ENCODE peak calls at places on chromosome 1, in five cellular contexts. G is HFF-Myc, Y is H54, J is anterior cingulate cortex, O is HFFc6. T is an unnamed sample.

GRCh38 chr1:178541829-178542553 is 29.1 kb downstream of the TEX35 start:
- DNase-seq in G (no peak), Y (no peak), J (no peak), O (no peak), T (no peak)

GRCh38 chr1:152479792-152480595 is 30.6 kb upstream of the LCE5A start:
- DNase-seq in G (no peak), Y (peak; percentile 57), J (no peak), O (peak; percentile 17), T (no peak)

GRCh38 chr1:240847330-240847729 is 235.4 kb upstream of the GREM2 start:
- DNase-seq in G (no peak), Y (no peak), J (no peak), O (no peak), T (no peak)

GRCh38 chr1:91844862-91845528 is 41.0 kb downstream of the TGFBR3 start:
- DNase-seq in G (peak; percentile 75), Y (peak; percentile 37), J (no peak), O (peak; percentile 98), T (no peak)

GRCh38 chr1:204584699-204585372 is 68.6 kb downstream of the MDM4 start:
- DNase-seq in G (no peak), Y (no peak), J (no peak), O (no peak), T (no peak)

GRCh38 chr1:23345920-23346319 is 1.8 kb upstream of the HNRNPR start:
- DNase-seq in G (no peak), Y (no peak), J (no peak), O (no peak), T (no peak)

GRCh38 chr1:113073457-113073950 is 506 bp downstream of the LRIG2 start:
- DNase-seq in G (peak; percentile 3), Y (no peak), J (no peak), O (peak; percentile 65), T (no peak)

GRCh38 chr1:145828368-145829016 is 4.5 kb downstream of the POLR3C start:
- DNase-seq in G (no peak), Y (no peak), J (no peak), O (no peak), T (no peak)

GRCh38 chr1:152182942-152183341 is 23.9 kb upstream of the RPTN start:
- DNase-seq in G (no peak), Y (peak; percentile 45), J (no peak), O (peak; percentile 69), T (no peak)

GRCh38 chr1:59316497-59317128 is 19.7 kb downstream of the FGGY start:
- DNase-seq in G (no peak), Y (no peak), J (no peak), O (no peak), T (no peak)

T was measured in SK-N-MC.